ENCODE peak calls at places on chromosome 9, in seven cellular contexts. Z, B, H, U, T, V and F are unnamed samples.

GRCh38 chr9:84966876-84967830 is 297.6 kb downstream of the NTRK2 start:
- DNase-seq in Z (no peak), B (no peak), H (peak; percentile 37), U (no peak), T (no peak), V (peak; percentile 40), F (no peak)

GRCh38 chr9:12439267-12439666 is 253.9 kb upstream of the TYRP1 start:
- DNase-seq in Z (no peak), B (no peak), H (no peak), U (no peak), T (no peak), V (no peak), F (no peak)

GRCh38 chr9:131503626-131504465 is 1.1 kb downstream of the POMT1 start:
- DNase-seq in Z (no peak), B (peak; percentile 49), H (peak; percentile 38), U (no peak), T (no peak), V (peak; percentile 21), F (no peak)

GRCh38 chr9:6915635-6916034 is 157.9 kb downstream of the KDM4C start:
- DNase-seq in Z (no peak), B (no peak), H (peak; percentile 37), U (no peak), T (no peak), V (peak; percentile 4), F (no peak)

GRCh38 chr9:19229725-19230355 is 653 bp upstream of the DENND4C start:
- DNase-seq in Z (peak; percentile 83), B (no peak), H (peak; percentile 61), U (no peak), T (peak; percentile 61), V (peak; percentile 87), F (peak; percentile 68)

GRCh38 chr9:70081120-70081495 is 37.5 kb downstream of the MAMDC2 start:
- DNase-seq in Z (peak; percentile 76), B (peak; percentile 76), H (no peak), U (no peak), T (no peak), V (no peak), F (peak; percentile 36)

GRCh38 chr9:92911496-92912475 is 33.9 kb upstream of the ZNF484 start:
- DNase-seq in Z (no peak), B (peak; percentile 1), H (no peak), U (no peak), T (no peak), V (no peak), F (peak; percentile 59)

GRCh38 chr9:4875559-4875958 is 82.8 kb downstream of the RCL1 start:
- DNase-seq in Z (no peak), B (no peak), H (no peak), U (no peak), T (no peak), V (no peak), F (no peak)

GRCh38 chr9:38707885-38708640 is 11.9 kb downstream of the FAM240B start:
- DNase-seq in Z (no peak), B (no peak), H (peak; percentile 47), U (no peak), T (no peak), V (no peak), F (no peak)

GRCh38 chr9:102950341-102950740 is 44.8 kb upstream of the CYLC2 start:
- DNase-seq in Z (no peak), B (no peak), H (no peak), U (no peak), T (no peak), V (no peak), F (peak; percentile 23)

GRCh38 chr9:126015446-126015845 is 268.3 kb downstream of the PBX3 start:
- DNase-seq in Z (no peak), B (no peak), H (no peak), U (no peak), T (no peak), V (no peak), F (no peak)

GRCh38 chr9:110615526-110615925 is 36.0 kb upstream of the SVEP1 start:
- DNase-seq in Z (no peak), B (peak; percentile 72), H (no peak), U (peak; percentile 33), T (no peak), V (no peak), F (peak; percentile 76)

GRCh38 chr9:97510797-97511761 is 9.6 kb downstream of the TMOD1 start:
- DNase-seq in Z (no peak), B (peak; percentile 95), H (no peak), U (peak; percentile 57), T (no peak), V (no peak), F (peak; percentile 36)

GRCh38 chr9:16461231-16461840 is 409.1 kb downstream of the BNC2 start:
- DNase-seq in Z (no peak), B (peak; percentile 35), H (no peak), U (no peak), T (no peak), V (peak; percentile 33), F (no peak)

GRCh38 chr9:129863059-129863690 is 27.9 kb downstream of the USP20 start:
- DNase-seq in Z (no peak), B (peak; percentile 81), H (no peak), U (peak; percentile 95), T (no peak), V (peak; percentile 41), F (no peak)

GRCh38 chr9:106860731-106861584 is 2.0 kb upstream of the ZNF462 start:
- DNase-seq in Z (peak; percentile 75), B (peak; percentile 38), H (peak; percentile 8), U (peak; percentile 36), T (no peak), V (peak; percentile 59), F (peak; percentile 37)

GRCh38 chr9:91847576-91847975 is 102.5 kb downstream of the ROR2 start:
- DNase-seq in Z (no peak), B (peak; percentile 74), H (no peak), U (peak; percentile 71), T (no peak), V (peak; percentile 63), F (peak; percentile 13)